ENCODE peak calls at places on chromosomes 12 and 14, in nine cellular contexts. I, H, V, P, G, C, X, N and J are unnamed samples.
A peak's percentile ranks its signal among the peaks of the same experiment; 100 is the strongest.

GRCh38 chr14:85248881-85249635 is 280.9 kb upstream of the FLRT2 start:
- DNase-seq in N (no peak), H (no peak), X (no peak), V (no peak), I (no peak), G (no peak), P (no peak), C (no peak), J (no peak)

GRCh38 chr14:35808076-35808657 is 928 bp downstream of the RALGAPA1 start:
- DNase-seq in N (no peak), C (no peak), P (no peak), H (no peak), I (peak; percentile 32), V (no peak), X (no peak), G (no peak), J (no peak)

GRCh38 chr14:99055019-99055418 is 217.0 kb downstream of the BCL11B start:
- DNase-seq in G (no peak), P (no peak), N (no peak), C (no peak), X (no peak), I (no peak), H (no peak), V (no peak), J (peak; percentile 73)

GRCh38 chr14:21191809-21192446 is 36.1 kb upstream of the OR5AU1 start:
- DNase-seq in X (peak; percentile 80), I (peak; percentile 39), C (no peak), P (peak; percentile 89), N (peak; percentile 81), G (peak; percentile 76), H (no peak), V (no peak), J (no peak)

GRCh38 chr12:57456145-57456700 is 1.1 kb downstream of the INHBE start:
- DNase-seq in C (no peak), V (no peak), N (no peak), I (peak; percentile 51), H (no peak), X (peak; percentile 54), P (no peak), G (no peak), J (no peak)

GRCh38 chr14:103137721-103138482 is 14.6 kb downstream of the TNFAIP2 start:
- DNase-seq in V (no peak), P (no peak), G (no peak), C (no peak), N (no peak), H (no peak), X (no peak), I (no peak), J (no peak)

GRCh38 chr14:75141062-75141461 is 14.2 kb upstream of the NEK9 start:
- DNase-seq in G (no peak), P (no peak), C (no peak), X (no peak), H (no peak), I (no peak), V (no peak), N (no peak), J (no peak)

GRCh38 chr14:51564986-51565604 is 86.6 kb upstream of the FRMD6 start:
- DNase-seq in C (peak; percentile 88), H (no peak), P (no peak), G (no peak), N (no peak), I (no peak), X (no peak), V (no peak), J (peak; percentile 55)

GRCh38 chr12:14249368-14249767 is 116.1 kb upstream of the ATF7IP start:
- DNase-seq in C (no peak), V (no peak), G (no peak), N (no peak), P (no peak), I (peak; percentile 24), H (no peak), X (no peak), J (no peak)

GRCh38 chr14:69056389-69056788 is 77.3 kb upstream of the ACTN1 start:
- DNase-seq in H (no peak), G (no peak), P (no peak), V (no peak), X (no peak), C (no peak), N (no peak), I (no peak), J (no peak)

GRCh38 chr12:57215668-57216013 is 953 bp upstream of the NXPH4 start:
- DNase-seq in H (no peak), X (no peak), C (no peak), I (no peak), N (no peak), V (no peak), G (no peak), P (no peak), J (no peak)

GRCh38 chr14:89616425-89617141 is 199.6 kb upstream of the FOXN3 start:
- DNase-seq in P (no peak), G (no peak), N (no peak), C (no peak), H (no peak), I (no peak), V (no peak), X (no peak), J (no peak)

GRCh38 chr12:49365542-49365941 is 1.7 kb upstream of the SPATS2 start:
- DNase-seq in N (no peak), V (no peak), H (no peak), X (no peak), C (no peak), I (no peak), G (no peak), P (no peak), J (peak; percentile 66)
- H3K27ac ChIP-seq in N (no peak overlapping the region), V (no peak overlapping the region), H (no peak overlapping the region), X (no peak overlapping the region), C (peak overlapping the region; percentile 92), I (no peak overlapping the region), G (peak overlapping the region; percentile 97), P (no peak overlapping the region), J (peak overlapping the region; percentile 84)

GRCh38 chr12:89343127-89343526 is 9.2 kb downstream of the DUSP6 start:
- DNase-seq in I (no peak), G (peak; percentile 68), P (peak; percentile 82), C (no peak), H (no peak), X (peak; percentile 92), V (peak; percentile 42), N (peak; percentile 81), J (no peak)
- H3K27ac ChIP-seq in I (no peak overlapping the region), G (peak overlapping the region; percentile 29), P (no peak overlapping the region), C (no peak overlapping the region), H (no peak overlapping the region), X (peak overlapping the region; percentile 54), V (peak overlapping the region; percentile 37), N (no peak overlapping the region), J (no peak overlapping the region)

GRCh38 chr12:121468451-121468850 is 68.5 kb downstream of the RNF34 start:
- DNase-seq in P (no peak), C (no peak), X (no peak), H (no peak), I (no peak), G (no peak), V (no peak), N (no peak), J (no peak)
- H3K27ac ChIP-seq in P (no peak overlapping the region), C (no peak overlapping the region), X (no peak overlapping the region), H (no peak overlapping the region), I (no peak overlapping the region), G (peak overlapping the region; percentile 81), V (no peak overlapping the region), N (no peak overlapping the region), J (no peak overlapping the region)

GRCh38 chr12:46965137-46965536 is 114.3 kb upstream of the PCED1B start:
- DNase-seq in H (no peak), X (no peak), N (no peak), V (no peak), I (no peak), C (no peak), P (no peak), G (no peak), J (no peak)
- H3K27ac ChIP-seq in H (no peak overlapping the region), X (peak overlapping the region; percentile 27), N (peak overlapping the region; percentile 83), V (peak overlapping the region; percentile 51), I (peak overlapping the region; percentile 71), C (peak overlapping the region; percentile 82), P (peak overlapping the region; percentile 73), G (peak overlapping the region; percentile 87), J (peak overlapping the region; percentile 61)

GRCh38 chr12:42690264-42690663 is 100.7 kb upstream of the PRICKLE1 start:
- DNase-seq in G (no peak), H (no peak), N (no peak), C (no peak), P (no peak), I (no peak), V (no peak), X (no peak), J (no peak)

GRCh38 chr12:42689699-42690098 is 100.2 kb upstream of the PRICKLE1 start:
- DNase-seq in P (no peak), H (no peak), X (no peak), N (no peak), I (no peak), V (no peak), G (no peak), C (no peak), J (no peak)

GRCh38 chr12:42679402-42679801 is 89.9 kb upstream of the PRICKLE1 start:
- DNase-seq in X (no peak), C (no peak), N (no peak), V (no peak), H (peak; percentile 44), G (no peak), P (no peak), I (no peak), J (no peak)

GRCh38 chr12:42686514-42687172 is 97.1 kb upstream of the PRICKLE1 start:
- DNase-seq in H (no peak), G (no peak), I (no peak), P (no peak), X (no peak), V (no peak), N (no peak), C (no peak), J (no peak)

DNA sequence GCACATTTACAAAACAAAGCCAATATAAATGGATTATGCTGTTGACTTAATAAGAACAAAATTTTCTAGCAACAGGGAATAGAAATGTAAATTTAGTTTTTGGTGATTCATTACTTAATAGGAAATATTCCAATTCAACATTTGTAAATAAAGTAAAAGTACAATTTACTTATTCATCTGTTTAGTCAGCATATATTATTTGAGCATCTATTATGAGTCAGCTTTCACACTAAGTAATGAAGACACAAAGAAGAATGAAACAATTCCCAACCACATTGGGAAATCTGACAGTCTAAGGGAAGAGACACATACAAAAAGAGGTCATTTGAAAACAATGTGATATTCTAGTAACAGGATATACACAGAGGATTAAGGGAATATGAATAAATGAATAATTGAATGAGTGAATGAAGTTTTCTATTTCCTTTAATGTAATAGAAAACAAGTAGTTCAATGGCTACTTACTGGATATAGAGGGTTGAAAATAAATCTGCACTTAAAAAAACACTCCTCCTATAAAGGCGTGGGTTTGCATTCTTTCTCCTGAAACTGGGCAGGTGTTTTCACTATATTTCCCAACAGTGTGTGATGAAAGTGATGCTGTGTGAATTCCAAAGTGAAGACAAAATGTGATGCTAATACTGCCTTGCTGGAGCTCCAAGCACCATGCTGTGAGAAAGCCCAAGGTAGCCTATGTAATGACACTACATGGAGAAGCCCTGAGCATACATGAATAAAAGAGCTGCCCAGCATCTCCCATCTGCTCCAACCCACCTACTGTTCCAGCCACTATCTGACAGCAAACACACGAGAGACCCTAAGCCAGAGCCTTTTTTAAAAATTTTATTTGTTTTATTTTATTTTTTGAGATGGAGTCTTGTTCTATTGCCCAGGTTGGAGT is 94.9 kb upstream of the PRICKLE1 start:
- DNase-seq in C (no peak), I (no peak), P (no peak), X (no peak), G (no peak), N (no peak), V (no peak), H (no peak), J (no peak)
- H3K27ac ChIP-seq in C (no peak overlapping the region), I (no peak overlapping the region), P (no peak overlapping the region), X (no peak overlapping the region), G (no peak overlapping the region), N (no peak overlapping the region), V (no peak overlapping the region), H (no peak overlapping the region), J (no peak overlapping the region)